ENCODE peak calls at places on chromosomes 4 and X, in six cellular contexts. N is transverse colon, P is vagina, Z is stomach, Y is breast epithelium, S is K562. E is an unnamed sample.

GRCh38 chr4:20805716-20806115 is 105.5 kb downstream of the PACRGL start:
- DNase-seq in S (no peak), Y (no peak), Z (no peak), N (no peak), P (no peak), E (no peak)

GRCh38 chrX:24577091-24577490 is 70.1 kb downstream of the PCYT1B start:
- DNase-seq in Y (no peak), N (no peak), P (no peak), Z (no peak), S (no peak), E (no peak)

GRCh38 chr4:143188325-143189088 is 3.8 kb downstream of the USP38 start:
- DNase-seq in Y (no peak), P (no peak), Z (no peak), S (no peak), N (no peak), E (no peak)

GRCh38 chrX:46561931-46562721 is 11.4 kb upstream of the CHST7 start:
- DNase-seq in Y (no peak), Z (peak), P (no peak), S (no peak), N (peak), E (no peak)

GRCh38 chr4:128913228-128913627 is 103.7 kb downstream of the JADE1 start:
- DNase-seq in Z (no peak), S (no peak), P (no peak), N (no peak), Y (no peak), E (peak)

GRCh38 chrX:139881130-139881529 is 51.7 kb downstream of the ATP11C start:
- DNase-seq in Z (no peak), P (no peak), S (peak), N (no peak), Y (no peak), E (no peak)

GRCh38 chr4:21780158-21780557 is 168.4 kb downstream of the KCNIP4 start:
- DNase-seq in S (no peak), P (no peak), Z (no peak), N (no peak), Y (no peak), E (no peak)

GRCh38 chrX:118644378-118644777 is 83.0 kb upstream of the IL13RA1 start:
- DNase-seq in Z (no peak), P (no peak), N (no peak), S (peak), Y (no peak), E (peak)

GRCh38 chr4:134544303-134544761 is 342.7 kb upstream of the PABPC4L start:
- DNase-seq in P (no peak), Y (no peak), Z (no peak), N (peak), S (no peak), E (no peak)

GRCh38 chrX:44431206-44431605 is 87.7 kb upstream of the EFHC2 start:
- DNase-seq in P (no peak), Y (no peak), N (no peak), S (no peak), Z (no peak), E (no peak)

GRCh38 chr4:82713856-82714255 is 84.7 kb downstream of the SCD5 start:
- DNase-seq in Z (no peak), N (no peak), S (no peak), Y (no peak), P (peak), E (no peak)

GRCh38 chrX:26562156-26562555 is 346.2 kb downstream of the MAGEB5 start:
- DNase-seq in Z (no peak), P (no peak), N (no peak), S (no peak), Y (no peak), E (no peak)

GRCh38 chr4:187179086-187180070 is 455.7 kb upstream of the FAT1 start:
- DNase-seq in P (no peak), Z (no peak), S (no peak), Y (no peak), N (no peak), E (no peak)

GRCh38 chr4:179766938-179767337 is 2324.7 kb upstream of the AGA start:
- DNase-seq in N (no peak), Y (no peak), P (no peak), S (no peak), Z (no peak), E (no peak)

GRCh38 chr4:68175562-68176155 is 46.0 kb upstream of the TMPRSS11F start:
- DNase-seq in Y (no peak), N (no peak), P (no peak), S (peak), Z (no peak), E (peak)

GRCh38 chr4:78591404-78591803 is 39.8 kb downstream of the ANXA3 start:
- DNase-seq in S (no peak), Z (no peak), P (no peak), Y (no peak), N (no peak), E (no peak)

GRCh38 chrX:93932471-93933220 is 258.6 kb downstream of the FAM133A start:
- DNase-seq in N (no peak), Y (no peak), S (no peak), P (no peak), Z (no peak), E (no peak)
- TF ChIP-seq POLR2AphosphoS5 in N (no peak), Y (no peak), S (no peak), P (no peak), Z (no peak), E (no peak)

GRCh38 chrX:129728061-129728460 is 10.7 kb upstream of the XPNPEP2 start:
- DNase-seq in S (no peak), P (no peak), Y (no peak), Z (no peak), N (no peak), E (no peak)

GRCh38 chrX:129736491-129736890 is 2.3 kb upstream of the XPNPEP2 start:
- DNase-seq in N (no peak), Z (no peak), Y (no peak), P (no peak), S (no peak), E (no peak)

GRCh38 chrX:129731228-129731627 is 7.6 kb upstream of the XPNPEP2 start:
- DNase-seq in Z (no peak), N (no peak), Y (no peak), P (peak), S (no peak), E (no peak)

GRCh38 chrX:129733335-129733734 is 5.4 kb upstream of the XPNPEP2 start:
- DNase-seq in N (no peak), S (no peak), P (no peak), Y (no peak), Z (no peak), E (no peak)

GRCh38 chrX:129732857-129733256 is 5.9 kb upstream of the XPNPEP2 start:
- DNase-seq in S (no peak), Y (no peak), Z (no peak), N (no peak), P (no peak), E (no peak)
- TF ChIP-seq POLR2AphosphoS5 in S (no peak), Y (no peak), Z (no peak), N (no peak), P (no peak), E (no peak)

DNA sequence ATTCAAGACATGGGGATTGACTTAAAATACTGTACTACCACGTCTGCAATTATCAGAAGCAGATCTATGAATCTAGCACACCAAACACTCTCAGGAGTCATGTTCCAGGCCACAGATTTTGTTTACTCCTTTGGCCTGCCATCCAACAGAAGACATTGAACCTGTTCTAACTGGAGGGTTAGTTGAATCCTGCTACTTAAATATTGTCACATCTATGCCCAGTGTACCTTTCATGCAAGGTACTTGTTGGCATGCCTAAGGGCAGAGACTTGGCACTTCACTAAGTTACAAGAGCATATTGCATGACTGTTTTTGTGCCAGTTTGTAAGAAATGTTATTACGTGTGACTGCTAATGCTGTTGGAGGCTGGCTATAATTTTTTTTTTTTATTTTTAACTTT is 126.9 kb upstream of the BCOR start:
- DNase-seq in P (no peak), Z (no peak), Y (no peak), S (no peak), N (no peak), E (no peak)
- TF ChIP-seq POLR2AphosphoS5 in P (no peak), Z (no peak), Y (no peak), S (no peak), N (no peak), E (no peak)

GRCh38 chr4:147407261-147408045 is 73.4 kb upstream of the EDNRA start:
- DNase-seq in S (no peak), Z (no peak), Y (no peak), P (no peak), N (no peak), E (no peak)
- TF ChIP-seq POLR2AphosphoS5 in S (no peak), Z (no peak), Y (no peak), P (no peak), N (no peak), E (no peak)